ENCODE peak calls at places on chromosomes 11 and 22, in nine cellular contexts. E is OCI-M1, C is AG04450, D is posterior vena cava, I is NCI-H524 treated with DMSO at 0.1 percent for 48 hours, H is lung, T is NCI-H1694 treated with DMSO at 0.1 percent for 48 hours, O is caudate nucleus, A is A172. F is an unnamed sample.

GRCh38 chr22:41995211-41995610 is 3.4 kb upstream of the WBP2NL start:
- DNase-seq in E (no peak), C (no peak), D (peak), I (no peak), H (no peak), T (no peak), O (no peak), A (no peak), F (no peak)

GRCh38 chr11:57842873-57843272 is 81.3 kb downstream of the CTNND1 start:
- DNase-seq in E (no peak), C (no peak), D (no peak), I (no peak), H (no peak), T (no peak), O (no peak), A (no peak), F (no peak)

GRCh38 chr11:11391796-11392195 is 38.7 kb upstream of the CSNK2A3 start:
- DNase-seq in E (no peak), C (peak), D (no peak), I (no peak), H (no peak), T (no peak), O (no peak), A (peak), F (no peak)

GRCh38 chr11:80748207-80748606 is 1307.4 kb upstream of the TENM4 start:
- DNase-seq in E (no peak), C (no peak), D (no peak), I (no peak), H (no peak), T (peak), O (no peak), A (no peak), F (no peak)

GRCh38 chr11:2574553-2575535 is 125.0 kb downstream of the KCNQ1OT1 start:
- DNase-seq in E (peak), C (no peak), D (peak), I (no peak), H (no peak), T (no peak), O (peak), A (no peak), F (no peak)

GRCh38 chr11:12457030-12457600 is 79.7 kb downstream of the PARVA start:
- DNase-seq in E (no peak), C (no peak), D (no peak), I (no peak), H (no peak), T (no peak), O (no peak), A (no peak), F (no peak)

GRCh38 chr11:83181815-83182214 is 11.7 kb upstream of the ANKRD42 start:
- DNase-seq in E (no peak), C (no peak), D (no peak), I (no peak), H (no peak), T (no peak), O (no peak), A (no peak), F (no peak)

GRCh38 chr11:12958984-12959383 is 50.1 kb upstream of the RASSF10 start:
- DNase-seq in E (no peak), C (no peak), D (no peak), I (no peak), H (no peak), T (no peak), O (no peak), A (no peak), F (no peak)

GRCh38 chr11:119795231-119795630 is 66.2 kb upstream of the NECTIN1 start:
- DNase-seq in E (no peak), C (peak), D (peak), I (no peak), H (no peak), T (no peak), O (peak), A (peak), F (no peak)

GRCh38 chr11:61472282-61472681 is 36.3 kb upstream of the LRRC10B start:
- DNase-seq in E (no peak), C (no peak), D (peak), I (no peak), H (peak), T (no peak), O (no peak), A (no peak), F (no peak)

GRCh38 chr11:107587306-107587979 is 3.5 kb upstream of the ELMOD1 start:
- DNase-seq in E (no peak), C (no peak), D (no peak), I (no peak), H (no peak), T (no peak), O (no peak), A (no peak), F (no peak)

GRCh38 chr11:12137005-12137690 is 26.8 kb downstream of the MICAL2 start:
- DNase-seq in E (no peak), C (no peak), D (no peak), I (peak), H (no peak), T (peak), O (no peak), A (no peak), F (no peak)

GRCh38 chr11:66728760-66729385 is at the start of gene SPTBN2:
- DNase-seq in E (no peak), C (no peak), D (no peak), I (peak), H (no peak), T (no peak), O (peak), A (no peak), F (no peak)

GRCh38 chr11:130212431-130212961 is 52.9 kb downstream of the ST14 start:
- DNase-seq in E (no peak), C (no peak), D (peak), I (no peak), H (peak), T (no peak), O (no peak), A (no peak), F (no peak)

GRCh38 chr11:75144716-75145014 is 6.2 kb upstream of the SLCO2B1 start:
- DNase-seq in E (no peak), C (no peak), D (no peak), I (no peak), H (no peak), T (no peak), O (no peak), A (no peak), F (no peak)

GRCh38 chr22:23062616-23063538 is 7.4 kb upstream of the GNAZ start:
- DNase-seq in E (no peak), C (no peak), D (peak), I (no peak), H (no peak), T (no peak), O (no peak), A (no peak), F (no peak)

GRCh38 chr11:48043111-48043997 is 63.0 kb downstream of the PTPRJ start:
- DNase-seq in E (no peak), C (no peak), D (peak), I (no peak), H (no peak), T (no peak), O (no peak), A (no peak), F (no peak)

GRCh38 chr11:129992161-129992944 is 10.3 kb downstream of the PRDM10 start:
- DNase-seq in E (peak), C (no peak), D (no peak), I (no peak), H (peak), T (no peak), O (no peak), A (peak), F (peak)